ENCODE peak calls at places on chromosomes 4 and X, in five cellular contexts. J is H1, D is HepG2, R is GM12878, F is K562. E is an unnamed sample.

GRCh38 chr4:7830747-7831146 is 108.9 kb downstream of the AFAP1 start:
- DNase-seq in J (no peak), D (no peak), R (no peak), F (no peak), E (no peak)

GRCh38 chr4:13102344-13102743 is 381.8 kb downstream of the RAB28 start:
- DNase-seq in J (no peak), D (no peak), R (no peak), F (no peak), E (no peak)

GRCh38 chrX:41931591-41931990 is 8.2 kb upstream of the CASK start:
- DNase-seq in J (no peak), D (no peak), R (no peak), F (no peak), E (no peak)

GRCh38 chrX:113929004-113929403 is 654.9 kb upstream of the HTR2C start:
- DNase-seq in J (peak), D (peak), R (no peak), F (peak), E (peak)

GRCh38 chr4:85952518-85952917 is 407.3 kb downstream of the MAPK10 start:
- DNase-seq in J (no peak), D (no peak), R (no peak), F (no peak), E (no peak)

GRCh38 chr4:139481465-139481864 is 27.5 kb downstream of the RAB33B start:
- DNase-seq in J (no peak), D (no peak), R (no peak), F (no peak), E (no peak)

GRCh38 chr4:128525939-128526630 is 238.5 kb upstream of the PGRMC2 start:
- DNase-seq in J (no peak), D (no peak), R (no peak), F (no peak), E (no peak)

GRCh38 chr4:167020410-167020809 is 213.9 kb downstream of the SPOCK3 start:
- DNase-seq in J (peak), D (peak), R (no peak), F (no peak), E (no peak)

GRCh38 chrX:64394874-64395567 is at the start of gene MTMR8:
- DNase-seq in J (peak), D (no peak), R (peak), F (peak), E (peak)

GRCh38 chrX:64398088-64398487 is 2.8 kb upstream of the MTMR8 start:
- DNase-seq in J (no peak), D (no peak), R (no peak), F (no peak), E (no peak)

GRCh38 chrX:64389489-64389888 is 5.8 kb downstream of the MTMR8 start:
- DNase-seq in J (no peak), D (no peak), R (no peak), F (no peak), E (no peak)

GRCh38 chrX:64395568-64395929 is 297 bp upstream of the MTMR8 start:
- DNase-seq in J (no peak), D (no peak), R (no peak), F (no peak), E (no peak)

DNA sequence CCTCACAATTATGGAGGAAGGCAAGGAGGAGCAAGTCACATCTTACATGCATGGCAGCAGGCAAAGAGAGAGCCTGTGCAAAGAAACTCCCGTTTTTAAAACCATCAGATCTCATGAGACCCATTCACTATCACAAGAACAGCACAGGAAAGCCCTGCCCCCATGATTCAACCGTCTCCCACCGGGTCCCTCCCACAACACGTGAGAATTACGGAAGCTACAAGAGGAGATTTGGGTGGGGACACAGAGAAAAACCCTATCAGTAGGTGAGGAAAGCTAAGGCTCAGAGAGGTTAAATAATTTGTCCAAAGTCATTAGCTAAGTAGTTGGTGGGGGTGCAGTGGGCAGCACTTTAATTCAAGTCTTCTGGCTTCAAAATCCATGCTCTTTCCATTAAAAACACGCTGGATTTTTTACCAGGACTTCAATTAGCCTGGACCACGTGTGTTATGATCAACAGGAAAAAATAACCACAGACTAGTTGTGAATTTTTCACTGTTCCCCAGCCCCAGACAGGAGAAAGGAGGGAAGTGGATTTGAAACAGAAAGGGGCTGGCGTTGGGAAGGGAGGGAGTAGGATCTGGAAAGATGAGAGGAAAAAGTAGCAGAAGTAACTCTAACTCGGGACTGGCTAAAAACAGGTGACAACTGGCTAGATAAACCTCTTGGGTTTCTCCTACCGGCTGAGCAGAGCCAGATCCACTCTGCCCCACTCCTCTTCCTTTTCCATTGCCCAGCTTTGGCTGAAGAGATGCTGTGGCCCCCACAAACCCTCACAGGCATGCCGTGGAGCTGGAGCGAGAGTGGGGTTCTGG is 986 bp downstream of the MTMR8 start:
- DNase-seq in J (no peak), D (no peak), R (no peak), F (peak), E (no peak)
- TF ChIP-seq SRF in J (no peak), D (no peak), R (no peak), F (no peak), E (no peak)

DNA sequence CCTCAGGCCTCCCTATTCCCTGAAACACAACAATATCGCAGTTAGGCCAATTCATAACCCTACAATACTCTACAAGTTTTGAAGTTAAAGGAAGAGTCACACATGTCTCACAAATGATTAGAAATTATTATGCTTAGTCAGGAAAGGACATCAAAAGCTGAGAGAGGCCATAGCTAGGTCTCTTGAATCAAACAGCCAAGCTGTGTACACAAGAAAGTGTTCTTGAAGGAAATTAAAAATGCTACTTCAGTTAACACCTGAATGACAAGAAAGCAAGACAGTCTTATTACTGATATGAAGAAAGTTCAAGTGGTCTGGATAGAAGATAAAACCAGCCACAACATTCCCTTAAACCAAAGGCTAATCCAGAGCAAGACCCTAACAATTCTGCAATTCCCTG is 23.6 kb upstream of the GUCY1A1 start:
- DNase-seq in J (no peak), D (no peak), R (no peak), F (no peak), E (no peak)
- H2AFZ ChIP-seq in J (no peak), D (no peak), R (no peak), F (no peak), E (no peak)

GRCh38 chr4:107701565-107701964 is 18.5 kb downstream of the PAPSS1 start:
- DNase-seq in J (no peak), D (no peak), R (no peak), F (no peak), E (no peak)
- TF ChIP-seq SRF in J (no peak), D (no peak), R (no peak), F (no peak), E (no peak)

GRCh38 chr4:162164881-162165528 is 1.2 kb upstream of the FSTL5 start:
- DNase-seq in J (no peak), D (no peak), R (no peak), F (no peak), E (no peak)
- H2AFZ ChIP-seq in J (no peak), D (no peak), R (no peak), F (no peak), E (peak)

GRCh38 chrX:139890991-139891700 is 41.7 kb downstream of the ATP11C start:
- DNase-seq in J (no peak), D (no peak), R (no peak), F (peak), E (no peak)
- TF ChIP-seq SRF in J (no peak), D (no peak), R (no peak), F (no peak), E (no peak)

DNA sequence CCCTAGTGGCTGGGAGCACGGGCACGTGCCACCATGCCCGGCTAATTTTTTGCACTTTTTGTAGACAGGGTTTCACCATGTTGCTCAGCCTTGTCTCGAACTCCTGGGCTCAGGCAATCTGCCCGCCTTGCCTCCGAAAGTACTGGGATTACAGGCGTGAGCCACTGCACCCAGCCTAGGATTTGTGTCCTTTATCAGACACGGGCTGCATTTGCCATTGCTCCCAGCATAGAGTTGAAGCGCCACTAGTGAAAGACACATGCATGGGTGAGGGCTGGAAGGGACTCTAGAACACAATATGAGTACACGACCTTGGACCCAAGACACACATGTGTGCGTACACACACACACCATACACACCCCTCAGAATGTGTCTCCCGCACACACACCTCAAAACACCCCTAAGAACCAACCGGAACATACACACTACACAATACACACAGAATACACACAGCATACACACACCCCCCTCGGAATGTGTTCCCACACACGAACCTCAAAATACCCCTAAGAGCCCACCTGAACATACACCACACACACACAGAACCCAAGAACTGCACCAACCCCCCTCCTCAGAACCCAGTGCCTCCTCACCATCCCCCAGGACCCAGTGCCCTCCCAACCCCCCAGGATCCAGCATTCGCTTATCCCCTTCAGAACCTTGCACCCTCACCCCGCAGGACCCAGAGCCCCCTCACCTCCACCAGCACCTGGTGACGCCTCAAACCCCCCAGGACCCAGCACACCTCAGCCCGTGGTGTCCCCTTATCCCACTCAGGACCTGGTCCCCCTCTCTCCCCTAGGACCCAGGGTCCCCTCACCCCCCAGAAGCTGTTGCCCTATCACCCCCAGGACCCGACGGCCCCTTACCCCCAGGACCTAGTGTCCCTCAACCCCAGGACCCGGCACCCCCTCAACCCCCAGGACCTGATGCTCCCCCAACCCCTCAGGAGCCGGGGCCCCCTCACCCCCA is 1.0 kb downstream of the TNIP2 start:
- DNase-seq in J (no peak), D (no peak), R (no peak), F (no peak), E (no peak)
- H2AFZ ChIP-seq in J (no peak), D (no peak), R (peak), F (no peak), E (no peak)

GRCh38 chr4:93327346-93327745 is 501.2 kb upstream of the ATOH1 start:
- DNase-seq in J (no peak), D (no peak), R (no peak), F (no peak), E (no peak)
- TF ChIP-seq SRF in J (no peak), D (no peak), R (no peak), F (no peak), E (no peak)

E was measured in HCT116.